ENCODE peak calls at places on chromosomes 13 and 19, in six cellular contexts. F is GM12878, C is HCT116, W is H1, I is SK-N-SH, M is K562. L is an unnamed sample.

GRCh38 chr13:59261928-59262488 is 901.7 kb downstream of the DIAPH3 start:
- DNase-seq in F (no peak), C (no peak), W (no peak), I (no peak), M (no peak), L (peak; percentile 4)

GRCh38 chr13:32861304-32861703 is 154.9 kb upstream of the KL start:
- DNase-seq in F (no peak), C (no peak), W (no peak), I (no peak), M (no peak), L (no peak)

GRCh38 chr13:35791191-35791902 is 314.9 kb upstream of the MAB21L1 start:
- DNase-seq in F (no peak), C (no peak), W (no peak), I (no peak), M (no peak), L (no peak)

GRCh38 chr19:8577247-8577646 is at the start of gene MYO1F:
- DNase-seq in F (no peak), C (no peak), W (no peak), I (no peak), M (peak; percentile 45), L (no peak)

GRCh38 chr13:71754407-71754974 is 112.5 kb downstream of the DACH1 start:
- DNase-seq in F (no peak), C (no peak), W (no peak), I (no peak), M (no peak), L (no peak)

GRCh38 chr19:1079566-1080111 is 12.7 kb downstream of the ARHGAP45 start:
- DNase-seq in F (no peak), C (no peak), W (no peak), I (peak; percentile 89), M (no peak), L (no peak)

GRCh38 chr13:33180009-33180804 is 105.3 kb downstream of the STARD13 start:
- DNase-seq in F (no peak), C (no peak), W (no peak), I (no peak), M (no peak), L (peak; percentile 20)

GRCh38 chr13:29582171-29582570 is 13.3 kb downstream of the SLC7A1 start:
- DNase-seq in F (no peak), C (no peak), W (no peak), I (no peak), M (peak; percentile 56), L (no peak)

GRCh38 chr13:97692628-97693027 is 258.7 kb downstream of the RAP2A start:
- DNase-seq in F (no peak), C (no peak), W (no peak), I (no peak), M (no peak), L (no peak)

GRCh38 chr13:30429721-30430694 is 7.7 kb downstream of the UBE2L5 start:
- DNase-seq in F (peak; percentile 59), C (peak; percentile 60), W (no peak), I (no peak), M (peak; percentile 20), L (no peak)

GRCh38 chr19:2084993-2085720 is 11.0 kb downstream of the MOB3A start:
- DNase-seq in F (peak; percentile 96), C (no peak), W (no peak), I (peak; percentile 20), M (no peak), L (no peak)

GRCh38 chr13:26623125-26623524 is 65.6 kb downstream of the WASF3 start:
- DNase-seq in F (no peak), C (no peak), W (no peak), I (no peak), M (no peak), L (no peak)

GRCh38 chr19:38547446-38547845 is 70.3 kb downstream of the MAP4K1 start:
- DNase-seq in F (peak; percentile 34), C (no peak), W (no peak), I (no peak), M (no peak), L (no peak)
- TF ChIP-seq YY1 in F (no peak), C (no peak), W (no peak), I (no peak), M (no peak), L (no peak)

DNA sequence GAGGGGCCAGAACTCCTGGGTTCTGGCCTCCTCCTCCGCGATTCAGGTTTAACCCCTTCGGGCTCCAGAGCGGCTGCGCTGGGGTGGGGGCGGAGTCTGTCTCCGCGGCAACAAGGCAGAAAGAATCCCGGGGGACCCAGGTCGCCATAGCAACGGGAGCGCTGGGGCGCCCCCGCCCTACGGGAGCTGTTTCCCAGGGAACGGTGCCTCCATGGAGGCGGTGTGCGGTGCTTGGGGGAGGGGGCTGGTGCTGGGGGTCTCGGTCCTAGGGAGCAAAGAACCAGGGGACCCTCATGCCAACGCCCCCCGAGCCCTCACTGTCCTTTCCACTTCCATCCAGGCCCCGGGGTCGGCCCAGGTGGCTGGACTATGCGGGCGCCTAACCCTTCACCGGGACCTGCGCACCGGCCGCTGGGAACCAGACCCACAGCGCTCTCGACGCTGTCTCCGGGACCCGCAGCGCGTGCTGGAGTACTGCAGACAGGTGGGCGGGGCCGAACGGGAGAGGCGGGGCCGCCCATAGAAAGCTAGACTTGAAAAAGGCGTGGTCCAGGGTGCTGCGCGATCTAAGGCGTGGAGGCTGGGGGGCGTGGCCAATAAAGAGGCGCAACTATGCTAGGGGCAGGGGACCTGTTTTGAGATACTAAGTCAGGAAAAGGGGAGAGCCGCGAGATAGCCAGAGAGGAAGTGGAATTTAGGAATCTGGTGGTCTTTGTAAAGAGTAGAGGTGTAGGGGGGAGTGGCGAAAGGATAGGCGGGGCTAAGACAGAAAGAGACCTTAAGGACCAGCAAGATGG is 1.2 kb downstream of the APLP1 start:
- DNase-seq in F (no peak), C (peak; percentile 89), W (peak; percentile 82), I (peak; percentile 89), M (peak; percentile 89), L (peak; percentile 41)
- TF ChIP-seq MAX in F (no peak), C (peak; percentile 94), W (peak; percentile 90), I (peak; percentile 94), M (peak; percentile 96), L (peak; percentile 52)

GRCh38 chr13:106426909-106427308 is 108.6 kb downstream of the EFNB2 start:
- DNase-seq in F (no peak), C (no peak), W (no peak), I (no peak), M (no peak), L (no peak)

GRCh38 chr13:106433066-106433465 is 102.4 kb downstream of the EFNB2 start:
- DNase-seq in F (no peak), C (no peak), W (no peak), I (no peak), M (no peak), L (no peak)

GRCh38 chr13:106432636-106433035 is 102.8 kb downstream of the EFNB2 start:
- DNase-seq in F (no peak), C (peak; percentile 41), W (no peak), I (no peak), M (no peak), L (no peak)
- TF ChIP-seq YY1 in F (no peak), C (no peak), W (no peak), I (no peak), M (no peak), L (no peak)

DNA sequence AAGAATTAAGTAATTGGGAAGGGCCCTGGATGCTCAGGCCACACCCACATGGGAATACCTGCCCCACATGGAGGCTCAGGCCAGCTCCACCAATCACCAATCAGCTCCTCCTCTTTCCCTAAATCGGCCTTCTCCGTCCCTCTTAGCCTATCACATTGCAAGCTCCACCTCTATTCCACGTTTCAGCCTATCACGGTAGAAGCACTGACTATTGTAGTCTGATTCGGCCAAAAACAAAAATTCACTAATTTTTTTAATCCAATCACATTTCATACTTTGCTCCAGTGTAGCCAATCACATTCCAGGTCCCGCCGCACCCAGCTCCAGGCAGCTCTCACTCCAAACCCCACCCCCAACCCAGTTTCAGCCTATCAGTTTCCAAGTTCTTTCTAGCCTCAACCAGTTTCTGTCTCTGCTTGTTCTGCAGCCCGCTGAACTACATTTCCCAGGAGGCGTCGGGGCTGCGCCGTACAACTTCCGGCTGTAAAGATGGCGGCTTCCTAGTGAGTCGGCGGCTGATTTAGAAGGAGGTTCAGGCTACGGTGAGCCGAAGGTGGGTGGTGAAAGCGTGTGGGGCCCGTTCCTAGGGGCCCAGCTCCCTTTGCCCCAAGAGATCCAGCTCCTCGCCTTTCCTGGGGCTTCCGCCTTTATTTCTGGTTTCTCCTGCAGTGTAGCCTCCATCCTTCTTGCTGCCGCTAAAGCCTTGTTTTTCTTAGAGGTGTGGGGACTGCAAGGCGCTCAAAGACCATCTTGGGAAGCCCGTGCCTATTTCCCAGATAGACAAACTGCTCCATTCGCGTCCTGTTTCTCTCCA is at the start of gene BABAM1:
- DNase-seq in F (peak; percentile 100), C (peak; percentile 99), W (peak; percentile 96), I (peak; percentile 96), M (peak; percentile 98), L (peak; percentile 99)
- TF ChIP-seq MAX in F (no peak), C (peak; percentile 44), W (no peak), I (peak; percentile 66), M (no peak), L (peak; percentile 26)

L was measured in HepG2.